ENCODE peak calls at places on chromosomes 4 and X, in six cellular contexts. One of them, this sample, is unnamed.

GRCh38 chr4:74794341-74794801 is at the start of gene BTC:
- DNase-seq in testis: peak
- DNase-seq in B cell: no peak
- DNase-seq in heart right ventricle: peak
- DNase-seq in left lung: peak
- DNase-seq in epithelial cell of proximal tubule: peak
- DNase-seq in this sample: peak

GRCh38 chr4:37542749-37543148 is 143.4 kb downstream of the RELL1 start:
- DNase-seq in testis: no peak
- DNase-seq in B cell: no peak
- DNase-seq in heart right ventricle: no peak
- DNase-seq in left lung: no peak
- DNase-seq in epithelial cell of proximal tubule: no peak
- DNase-seq in this sample: no peak

GRCh38 chr4:993111-994029 is at the start of gene SLC26A1:
- DNase-seq in testis: no peak
- DNase-seq in B cell: no peak
- DNase-seq in heart right ventricle: no peak
- DNase-seq in left lung: peak
- DNase-seq in epithelial cell of proximal tubule: peak
- DNase-seq in this sample: no peak

GRCh38 chrX:18309401-18309800 is 45.1 kb downstream of the SCML2 start:
- DNase-seq in testis: no peak
- DNase-seq in B cell: no peak
- DNase-seq in heart right ventricle: no peak
- DNase-seq in left lung: no peak
- DNase-seq in epithelial cell of proximal tubule: no peak
- DNase-seq in this sample: no peak

GRCh38 chr4:85427123-85427522 is 47.8 kb upstream of the ARHGAP24 start:
- DNase-seq in testis: no peak
- DNase-seq in B cell: no peak
- DNase-seq in heart right ventricle: no peak
- DNase-seq in left lung: no peak
- DNase-seq in epithelial cell of proximal tubule: no peak
- DNase-seq in this sample: no peak

GRCh38 chr4:51942108-51942832 is 77.9 kb downstream of the LRRC66 start:
- DNase-seq in testis: no peak
- DNase-seq in B cell: no peak
- DNase-seq in heart right ventricle: no peak
- DNase-seq in left lung: no peak
- DNase-seq in epithelial cell of proximal tubule: peak
- DNase-seq in this sample: no peak

GRCh38 chr4:175745340-175745739 is 66.7 kb downstream of the GPM6A start:
- DNase-seq in testis: no peak
- DNase-seq in B cell: no peak
- DNase-seq in heart right ventricle: no peak
- DNase-seq in left lung: no peak
- DNase-seq in epithelial cell of proximal tubule: no peak
- DNase-seq in this sample: no peak

GRCh38 chr4:128357286-128357685 is 69.7 kb upstream of the PGRMC2 start:
- DNase-seq in testis: no peak
- DNase-seq in B cell: no peak
- DNase-seq in heart right ventricle: no peak
- DNase-seq in left lung: no peak
- DNase-seq in epithelial cell of proximal tubule: no peak
- DNase-seq in this sample: no peak

GRCh38 chrX:38358274-38358673 is 5.9 kb downstream of the OTC start:
- DNase-seq in testis: no peak
- DNase-seq in B cell: no peak
- DNase-seq in heart right ventricle: no peak
- DNase-seq in left lung: no peak
- DNase-seq in epithelial cell of proximal tubule: no peak
- DNase-seq in this sample: no peak

GRCh38 chrX:7233632-7234406 is 85.9 kb upstream of the PUDP start:
- DNase-seq in testis: no peak
- DNase-seq in B cell: no peak
- DNase-seq in heart right ventricle: no peak
- DNase-seq in left lung: no peak
- DNase-seq in epithelial cell of proximal tubule: no peak
- DNase-seq in this sample: no peak

GRCh38 chrX:17047224-17047623 is 100.8 kb downstream of the REPS2 start:
- DNase-seq in testis: no peak
- DNase-seq in B cell: no peak
- DNase-seq in heart right ventricle: no peak
- DNase-seq in left lung: no peak
- DNase-seq in epithelial cell of proximal tubule: no peak
- DNase-seq in this sample: no peak

GRCh38 chrX:37692918-37693317 is 7.3 kb downstream of the XK start:
- DNase-seq in testis: no peak
- DNase-seq in B cell: no peak
- DNase-seq in heart right ventricle: no peak
- DNase-seq in left lung: no peak
- DNase-seq in epithelial cell of proximal tubule: no peak
- DNase-seq in this sample: no peak

DNA sequence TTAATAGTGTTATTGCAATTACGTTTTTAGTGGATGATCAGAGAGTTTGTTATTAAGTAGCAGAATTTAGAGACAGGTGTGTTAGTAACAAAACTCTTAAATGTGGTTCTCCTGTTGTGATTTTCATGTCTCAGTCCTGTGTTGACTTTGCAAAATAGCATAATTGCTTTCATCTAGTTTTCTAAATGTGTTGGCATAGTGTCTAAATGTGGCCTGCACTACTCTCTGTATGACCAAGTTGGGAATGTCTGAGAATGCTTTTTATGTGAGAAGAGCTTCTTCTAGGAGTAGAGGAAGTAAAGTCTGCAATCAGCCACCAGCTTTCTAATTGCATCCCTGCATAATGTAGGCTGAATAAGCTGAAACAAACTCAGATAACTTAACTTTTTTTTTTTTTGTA is 158.6 kb upstream of the FAT1 start:
- DNase-seq in testis: no peak
- DNase-seq in B cell: no peak
- DNase-seq in heart right ventricle: no peak
- DNase-seq in left lung: no peak
- DNase-seq in epithelial cell of proximal tubule: no peak
- DNase-seq in this sample: no peak
- TF ChIP-seq CTCF in testis: no peak
- TF ChIP-seq CTCF in B cell: no peak
- TF ChIP-seq CTCF in heart right ventricle: no peak
- TF ChIP-seq CTCF in left lung: no peak
- TF ChIP-seq CTCF in epithelial cell of proximal tubule: no peak
- TF ChIP-seq CTCF in this sample: no peak

GRCh38 chr4:100118213-100118612 is 72.1 kb downstream of the DDIT4L start:
- DNase-seq in testis: no peak
- DNase-seq in B cell: no peak
- DNase-seq in heart right ventricle: no peak
- DNase-seq in left lung: no peak
- DNase-seq in epithelial cell of proximal tubule: no peak
- DNase-seq in this sample: no peak

GRCh38 chr4:100113732-100114131 is 76.5 kb downstream of the DDIT4L start:
- DNase-seq in testis: no peak
- DNase-seq in B cell: no peak
- DNase-seq in heart right ventricle: no peak
- DNase-seq in left lung: no peak
- DNase-seq in epithelial cell of proximal tubule: no peak
- DNase-seq in this sample: no peak

GRCh38 chr4:100114909-100115308 is 75.4 kb downstream of the DDIT4L start:
- DNase-seq in testis: no peak
- DNase-seq in B cell: no peak
- DNase-seq in heart right ventricle: no peak
- DNase-seq in left lung: no peak
- DNase-seq in epithelial cell of proximal tubule: no peak
- DNase-seq in this sample: no peak

GRCh38 chr4:100117749-100118148 is 72.5 kb downstream of the DDIT4L start:
- DNase-seq in testis: no peak
- DNase-seq in B cell: no peak
- DNase-seq in heart right ventricle: no peak
- DNase-seq in left lung: no peak
- DNase-seq in epithelial cell of proximal tubule: no peak
- DNase-seq in this sample: no peak
- TF ChIP-seq CTCF in testis: no peak
- TF ChIP-seq CTCF in B cell: no peak
- TF ChIP-seq CTCF in heart right ventricle: no peak
- TF ChIP-seq CTCF in left lung: no peak
- TF ChIP-seq CTCF in epithelial cell of proximal tubule: no peak
- TF ChIP-seq CTCF in this sample: no peak

GRCh38 chr4:148065069-148065468 is 333.2 kb downstream of the ARHGAP10 start:
- DNase-seq in testis: no peak
- DNase-seq in B cell: no peak
- DNase-seq in heart right ventricle: no peak
- DNase-seq in left lung: no peak
- DNase-seq in epithelial cell of proximal tubule: no peak
- DNase-seq in this sample: no peak
- TF ChIP-seq CTCF in testis: no peak
- TF ChIP-seq CTCF in B cell: no peak
- TF ChIP-seq CTCF in heart right ventricle: no peak
- TF ChIP-seq CTCF in left lung: no peak
- TF ChIP-seq CTCF in epithelial cell of proximal tubule: no peak
- TF ChIP-seq CTCF in this sample: no peak

GRCh38 chrX:1468250-1468772 is 15.6 kb upstream of the ASMTL start:
- DNase-seq in testis: peak
- DNase-seq in B cell: peak
- DNase-seq in heart right ventricle: no peak
- DNase-seq in left lung: no peak
- DNase-seq in epithelial cell of proximal tubule: no peak
- DNase-seq in this sample: peak
- TF ChIP-seq CTCF in testis: no peak
- TF ChIP-seq CTCF in B cell: peak
- TF ChIP-seq CTCF in heart right ventricle: no peak
- TF ChIP-seq CTCF in left lung: no peak
- TF ChIP-seq CTCF in epithelial cell of proximal tubule: no peak
- TF ChIP-seq CTCF in this sample: peak

GRCh38 chr4:45692131-45692530 is 431.7 kb downstream of the GABRG1 start:
- DNase-seq in testis: no peak
- DNase-seq in B cell: no peak
- DNase-seq in heart right ventricle: no peak
- DNase-seq in left lung: no peak
- DNase-seq in epithelial cell of proximal tubule: no peak
- DNase-seq in this sample: no peak
- TF ChIP-seq CTCF in testis: no peak
- TF ChIP-seq CTCF in B cell: no peak
- TF ChIP-seq CTCF in heart right ventricle: no peak
- TF ChIP-seq CTCF in left lung: no peak
- TF ChIP-seq CTCF in epithelial cell of proximal tubule: no peak
- TF ChIP-seq CTCF in this sample: no peak

GRCh38 chr4:6687947-6688878 is 5.5 kb upstream of the S100P start:
- DNase-seq in testis: no peak
- DNase-seq in B cell: no peak
- DNase-seq in heart right ventricle: no peak
- DNase-seq in left lung: no peak
- DNase-seq in epithelial cell of proximal tubule: no peak
- DNase-seq in this sample: no peak
- TF ChIP-seq CTCF in testis: no peak
- TF ChIP-seq CTCF in B cell: no peak
- TF ChIP-seq CTCF in heart right ventricle: no peak
- TF ChIP-seq CTCF in left lung: no peak
- TF ChIP-seq CTCF in epithelial cell of proximal tubule: no peak
- TF ChIP-seq CTCF in this sample: no peak

DNA sequence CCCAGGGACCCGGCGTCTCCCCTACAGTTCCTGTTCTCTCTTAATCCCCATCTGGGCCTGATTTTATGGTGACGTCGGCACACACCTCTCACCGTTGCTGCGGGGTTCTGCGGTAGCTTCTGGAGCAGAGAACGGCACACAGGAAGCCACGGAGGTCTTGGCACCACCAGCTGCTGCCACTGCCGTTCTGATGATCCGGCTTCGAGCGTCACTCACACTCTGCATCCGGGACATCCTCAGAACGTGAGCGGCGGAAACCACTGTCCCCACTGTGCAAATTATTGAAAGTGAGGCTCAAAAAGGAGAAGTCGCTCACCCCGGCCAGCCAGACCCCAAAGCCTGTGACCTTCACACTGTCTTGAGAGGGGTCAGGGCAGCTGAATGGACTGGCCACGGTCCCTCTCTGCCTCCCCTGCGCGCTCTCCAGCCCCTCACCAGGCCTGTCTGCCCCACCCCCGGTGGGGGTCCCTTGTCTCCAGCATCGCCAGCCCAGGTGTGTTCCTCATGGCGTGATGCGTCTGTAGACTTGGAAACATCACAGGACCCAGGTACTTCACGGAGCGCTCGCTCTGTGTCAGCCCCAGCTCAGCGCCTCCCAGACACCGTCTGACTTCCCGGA is 201.1 kb downstream of the AFAP1 start:
- DNase-seq in testis: no peak
- DNase-seq in B cell: no peak
- DNase-seq in heart right ventricle: no peak
- DNase-seq in left lung: no peak
- DNase-seq in epithelial cell of proximal tubule: no peak
- DNase-seq in this sample: no peak
- TF ChIP-seq CTCF in testis: no peak
- TF ChIP-seq CTCF in B cell: no peak
- TF ChIP-seq CTCF in heart right ventricle: no peak
- TF ChIP-seq CTCF in left lung: no peak
- TF ChIP-seq CTCF in epithelial cell of proximal tubule: no peak
- TF ChIP-seq CTCF in this sample: no peak